ENCODE peak calls at places on chromosome 12, in six cellular contexts. N is ovary, O is spleen, L is heart right ventricle, H is IMR-90, S is body of pancreas. D is an unnamed sample. For H3K27me3, the result is how much of the 10 kb centered on the place peaks cover.

GRCh38 chr12:124388679-124389536 is 94.0 kb downstream of the RFLNA start:
- DNase-seq in O (peak), N (peak), S (peak), H (peak), L (peak), D (peak)

GRCh38 chr12:93199831-93200236 is 177.9 kb upstream of the NUDT4 start:
- DNase-seq in H (peak), S (no peak), L (no peak), N (no peak), O (no peak), D (no peak)

GRCh38 chr12:19489168-19489567 is 49.9 kb downstream of the AEBP2 start:
- DNase-seq in S (no peak), H (no peak), L (no peak), N (no peak), O (no peak), D (no peak)

GRCh38 chr12:23510484-23510883 is 439.0 kb downstream of the SOX5 start:
- DNase-seq in N (no peak), H (no peak), O (no peak), S (no peak), L (no peak), D (no peak)

GRCh38 chr12:30594509-30594908 is 101.2 kb downstream of the IPO8 start:
- DNase-seq in S (no peak), H (no peak), N (no peak), L (no peak), O (no peak), D (no peak)

GRCh38 chr12:119225454-119225853 is 46.7 kb downstream of the HSPB8 start:
- DNase-seq in H (no peak), S (no peak), O (no peak), N (no peak), L (no peak), D (no peak)

GRCh38 chr12:11821386-11821785 is 171.9 kb downstream of the ETV6 start:
- DNase-seq in S (no peak), L (no peak), O (no peak), H (no peak), N (no peak), D (no peak)

GRCh38 chr12:55931780-55932545 is 1.0 kb downstream of the DGKA start:
- DNase-seq in S (peak), H (peak), O (peak), L (peak), N (peak), D (peak)

GRCh38 chr12:53737494-53737808 is 10.2 kb upstream of the CALCOCO1 start:
- DNase-seq in S (no peak), O (no peak), L (no peak), N (no peak), H (no peak), D (no peak)
- H3K27me3 ChIP-seq in S (under half), O (under half), L (under half), N (under half), H (half or more), D (under half)

GRCh38 chr12:2722806-2723205 is 72.0 kb upstream of the FKBP4 start:
- DNase-seq in O (no peak), N (no peak), H (no peak), L (no peak), S (peak), D (no peak)
- H3K27me3 ChIP-seq in O (under half), N (under half), H (under half), L (under half), S (under half), D (under half)

GRCh38 chr12:52023976-52024688 is 17.4 kb downstream of the TAMALIN start:
- DNase-seq in O (no peak), H (no peak), L (no peak), N (no peak), S (peak), D (no peak)
- H3K27me3 ChIP-seq in O (under half), H (under half), L (under half), N (under half), S (under half), D (under half)

GRCh38 chr12:27979145-27979544 is 6.6 kb upstream of the PTHLH start:
- DNase-seq in S (no peak), L (no peak), N (no peak), O (no peak), H (peak), D (no peak)

GRCh38 chr12:27973487-27973890 is 956 bp upstream of the PTHLH start:
- DNase-seq in O (no peak), H (peak), L (no peak), S (no peak), N (no peak), D (no peak)

GRCh38 chr12:27972721-27973120 is at the start of gene PTHLH:
- DNase-seq in N (no peak), H (no peak), S (no peak), L (no peak), O (no peak), D (no peak)

GRCh38 chr12:27974735-27975221 is 2.2 kb upstream of the PTHLH start:
- DNase-seq in L (no peak), H (no peak), N (no peak), O (no peak), S (no peak), D (no peak)

DNA sequence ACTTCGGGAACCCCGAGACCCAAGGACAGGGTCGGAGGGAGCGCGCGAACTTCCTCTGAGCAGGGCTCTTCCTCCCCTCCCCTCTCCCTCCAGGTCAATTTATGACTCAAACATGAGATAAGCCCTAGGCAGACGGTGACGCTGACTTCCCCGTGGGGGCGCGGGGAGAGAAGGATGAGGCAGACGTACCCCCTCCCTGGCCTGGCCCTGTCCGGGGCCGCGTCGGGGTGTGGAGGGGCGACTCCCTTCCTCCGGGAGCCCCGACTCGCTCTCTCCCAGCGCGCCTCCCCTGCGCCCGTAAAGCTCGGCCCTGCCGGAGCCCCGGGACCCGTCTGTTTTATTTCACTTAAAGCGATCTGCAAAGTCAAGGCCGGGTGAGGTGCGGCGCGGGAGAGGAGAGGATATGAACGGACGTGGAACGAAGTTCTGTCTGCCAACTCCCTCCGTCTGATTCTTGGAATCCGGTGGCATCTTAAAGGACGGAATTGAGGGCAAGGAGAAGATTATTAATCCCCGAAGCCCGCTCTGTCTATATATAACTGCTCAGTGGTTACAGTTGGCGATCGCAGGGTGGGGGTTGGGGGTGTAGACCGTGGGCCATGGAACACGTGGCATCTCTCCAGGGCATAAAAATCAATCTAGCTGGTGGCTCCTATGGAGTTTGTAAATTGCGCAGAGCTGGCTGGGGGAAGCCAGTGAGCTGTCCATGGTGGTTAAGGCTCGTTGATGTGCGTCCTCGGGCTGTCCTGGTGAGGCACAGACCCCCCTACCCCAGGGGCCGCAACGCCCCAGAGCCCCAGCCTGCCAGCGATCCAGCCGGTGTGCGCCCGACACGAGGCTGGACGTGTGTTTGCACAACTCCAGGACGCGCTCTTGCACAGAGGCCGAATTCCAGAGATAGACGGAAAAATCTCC is 2.9 kb upstream of the PTHLH start:
- DNase-seq in N (peak), L (peak), S (peak), O (peak), H (peak), D (peak)
- H3K27me3 ChIP-seq in N (under half), L (half or more), S (under half), O (under half), H (under half), D (under half)

GRCh38 chr12:47907851-47908454 is 3.2 kb upstream of the VDR start:
- DNase-seq in N (no peak), H (no peak), O (no peak), L (no peak), S (no peak), D (no peak)
- H3K27me3 ChIP-seq in N (under half), H (under half), O (under half), L (under half), S (under half), D (under half)

DNA sequence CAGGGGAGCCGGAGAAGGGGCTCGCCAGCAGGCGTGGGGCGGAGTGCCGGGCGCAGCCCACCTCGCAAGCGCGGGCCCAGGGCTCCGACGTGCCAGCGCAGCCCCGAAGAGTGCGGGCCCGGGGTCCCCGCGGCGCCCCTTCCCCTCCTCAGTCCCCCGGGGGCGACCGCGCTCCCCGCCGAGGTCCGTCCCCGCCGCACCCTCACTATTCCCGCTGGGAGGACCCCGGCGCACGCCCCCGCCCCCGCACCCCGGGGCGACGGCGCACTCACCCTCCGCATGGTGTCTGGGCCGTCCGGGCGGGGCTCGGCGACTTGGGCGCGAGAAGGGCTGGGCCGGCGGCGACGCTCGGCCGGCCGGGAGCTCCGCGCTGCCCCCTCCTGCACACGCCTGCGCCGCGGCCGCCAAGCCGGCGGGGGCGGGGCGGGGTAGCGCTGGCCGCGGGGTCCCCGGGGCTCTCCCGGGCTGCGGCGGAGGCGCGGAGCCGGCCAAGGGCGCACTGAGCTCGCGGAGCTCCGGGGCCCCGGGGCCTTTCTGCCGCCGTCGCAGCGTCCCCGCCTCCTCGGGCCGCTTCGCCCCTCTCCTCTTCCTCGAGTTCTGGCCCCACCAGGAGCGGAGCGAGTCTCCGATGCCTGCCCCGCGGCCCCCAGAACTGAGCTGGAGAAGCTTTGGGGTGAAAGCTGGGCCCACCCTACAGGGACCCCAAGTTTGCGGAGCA is 130.0 kb downstream of the NDUFA12 start:
- DNase-seq in H (no peak), N (peak), S (no peak), L (no peak), O (peak), D (peak)
- H3K27me3 ChIP-seq in H (half or more), N (under half), S (under half), L (half or more), O (under half), D (under half)

GRCh38 chr12:76874027-76874426 is 4.8 kb downstream of the CSRP2 start:
- DNase-seq in O (no peak), N (no peak), H (no peak), S (no peak), L (no peak), D (no peak)

GRCh38 chr12:76878899-76879709 is at the start of gene CSRP2:
- DNase-seq in L (peak), H (peak), O (peak), S (peak), N (peak), D (peak)

GRCh38 chr12:76874491-76875190 is 4.2 kb downstream of the CSRP2 start:
- DNase-seq in H (no peak), L (no peak), S (no peak), N (no peak), O (no peak), D (no peak)

GRCh38 chr12:76878045-76878898 is 547 bp downstream of the CSRP2 start:
- DNase-seq in L (no peak), S (peak), N (peak), H (no peak), O (no peak), D (peak)

GRCh38 chr12:76876696-76877229 is 2.1 kb downstream of the CSRP2 start:
- DNase-seq in H (no peak), N (no peak), L (no peak), S (no peak), O (no peak), D (no peak)
- H3K27me3 ChIP-seq in H (under half), N (under half), L (under half), S (under half), O (under half), D (under half)

DNA sequence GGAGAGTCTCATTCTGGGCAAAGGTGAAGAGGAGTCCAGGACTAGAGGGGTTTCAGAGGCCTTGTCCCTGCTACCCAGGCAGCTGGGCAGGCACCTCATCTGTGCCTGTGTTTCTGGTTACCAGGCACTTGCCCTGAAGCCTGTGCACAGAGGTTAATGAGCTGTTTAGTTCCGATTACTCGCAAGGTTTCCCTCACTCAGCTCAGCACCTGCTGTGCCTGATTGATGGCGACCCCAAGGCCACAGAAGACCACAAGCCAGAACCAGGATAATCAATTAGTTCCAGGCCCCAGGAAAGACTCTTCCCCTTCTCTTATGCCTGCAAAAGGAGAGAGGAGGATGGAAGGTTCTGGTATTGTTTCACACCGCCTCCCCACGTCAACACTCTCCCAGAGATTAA is 88.8 kb upstream of the NOS1 start:
- DNase-seq in H (no peak), O (peak), S (no peak), L (no peak), N (no peak), D (no peak)
- H3K27me3 ChIP-seq in H (under half), O (under half), S (under half), L (under half), N (under half), D (under half)

GRCh38 chr12:49345048-49345839 is 1.4 kb upstream of the DNAJC22 start:
- DNase-seq in L (no peak), H (no peak), N (no peak), O (no peak), S (peak), D (no peak)
- H3K27me3 ChIP-seq in L (under half), H (half or more), N (under half), O (half or more), S (under half), D (under half)

D was measured in SJSA1.